ENCODE peak calls at places on chromosome 20, in nine cellular contexts. A is suprapubic skin, Q is GM23338, U is prostate gland, G is endothelial cell of umbilical vein, C is Panc1, L is stomach, O is transverse colon, H is K562. S is an unnamed sample.

GRCh38 chr20:62477669-62478450 is 2.1 kb upstream of the GATA5 start:
- DNase-seq in G (no peak), C (no peak), L (no peak), A (no peak), H (no peak), O (no peak), Q (peak; percentile 69), U (no peak), S (no peak)

GRCh38 chr20:57455386-57455785 is 64.2 kb downstream of the RBM38 start:
- DNase-seq in C (no peak), A (no peak), L (no peak), O (no peak), H (no peak), Q (no peak), U (no peak), G (no peak), S (no peak)

GRCh38 chr20:49230021-49230420 is 10.8 kb downstream of the DDX27 start:
- DNase-seq in C (no peak), U (no peak), L (no peak), A (no peak), H (peak; percentile 14), G (no peak), Q (no peak), O (no peak), S (peak; percentile 50)

GRCh38 chr20:44247676-44248419 is 740 bp downstream of the GDAP1L1 start:
- DNase-seq in G (peak; percentile 12), U (no peak), C (no peak), A (no peak), Q (peak; percentile 93), L (no peak), H (peak; percentile 91), O (no peak), S (no peak)

GRCh38 chr20:23565503-23566056 is 2.7 kb downstream of the CST9L start:
- DNase-seq in C (no peak), Q (no peak), A (no peak), G (no peak), O (no peak), L (no peak), H (no peak), U (no peak), S (no peak)

GRCh38 chr20:18288748-18289705 is 700 bp downstream of the ZNF133 start:
- DNase-seq in U (peak; percentile 9), C (no peak), O (no peak), H (peak; percentile 11), Q (peak; percentile 57), L (no peak), G (no peak), A (peak; percentile 62), S (no peak)

GRCh38 chr20:4875578-4876067 is 125.7 kb downstream of the SLC23A2 start:
- DNase-seq in H (no peak), G (no peak), O (no peak), Q (no peak), C (no peak), U (no peak), L (no peak), A (no peak), S (no peak)

GRCh38 chr20:46157625-46158024 is 39.5 kb downstream of the CD40 start:
- DNase-seq in A (no peak), H (no peak), Q (no peak), G (no peak), C (no peak), L (no peak), U (no peak), O (no peak), S (no peak)

GRCh38 chr20:10609276-10609675 is 64.5 kb downstream of the JAG1 start:
- DNase-seq in H (no peak), A (no peak), L (no peak), G (no peak), O (no peak), C (no peak), U (no peak), Q (no peak), S (peak; percentile 90)

GRCh38 chr20:40638414-40638813 is 50.6 kb downstream of the MAFB start:
- DNase-seq in O (no peak), L (no peak), U (no peak), A (peak; percentile 25), C (no peak), Q (no peak), H (no peak), G (no peak), S (no peak)

GRCh38 chr20:44702776-44703175 is 12.4 kb upstream of the CCN5 start:
- DNase-seq in O (peak; percentile 64), U (no peak), L (peak; percentile 88), C (no peak), H (no peak), Q (no peak), A (peak; percentile 92), G (peak; percentile 94), S (peak; percentile 94)

GRCh38 chr20:3085571-3086072 is 1.1 kb upstream of the AVP start:
- DNase-seq in L (no peak), C (no peak), A (no peak), U (no peak), O (no peak), H (no peak), G (no peak), Q (no peak), S (no peak)

GRCh38 chr20:31484001-31484400 is 8.9 kb downstream of the REM1 start:
- DNase-seq in U (no peak), G (peak; percentile 36), L (no peak), A (no peak), H (peak; percentile 83), O (no peak), C (no peak), Q (peak; percentile 96), S (no peak)

GRCh38 chr20:62275263-62275619 is 27.6 kb upstream of the ADRM1 start:
- DNase-seq in H (no peak), G (no peak), U (no peak), L (no peak), C (no peak), A (no peak), O (no peak), Q (no peak), S (no peak)

GRCh38 chr20:11544029-11544678 is 373.5 kb upstream of the BTBD3 start:
- DNase-seq in L (no peak), C (peak; percentile 48), A (no peak), Q (peak; percentile 87), O (peak; percentile 14), U (peak; percentile 75), G (peak; percentile 74), H (no peak), S (no peak)

GRCh38 chr20:24470031-24470781 is 777 bp downstream of the SYNDIG1 start:
- DNase-seq in A (no peak), O (no peak), Q (peak; percentile 50), H (no peak), U (no peak), L (no peak), G (no peak), C (no peak), S (peak; percentile 55)

GRCh38 chr20:1619861-1620444 is at the start of gene SIRPB1:
- DNase-seq in A (no peak), Q (no peak), H (peak; percentile 0), U (no peak), G (peak; percentile 1), O (no peak), L (no peak), C (no peak), S (no peak)

GRCh38 chr20:4014031-4014474 is 1.3 kb downstream of the RNF24 start:
- DNase-seq in U (peak; percentile 93), A (no peak), O (peak; percentile 68), L (peak; percentile 68), C (peak; percentile 61), H (peak; percentile 12), Q (peak; percentile 33), G (peak; percentile 77), S (no peak)

GRCh38 chr20:32017711-32018251 is 7.5 kb downstream of the CCM2L start:
- DNase-seq in G (no peak), U (peak; percentile 60), Q (peak; percentile 100), H (peak; percentile 81), L (peak; percentile 72), O (peak; percentile 54), A (no peak), C (no peak), S (no peak)

GRCh38 chr20:2051920-2052319 is 49.7 kb upstream of the STK35 start:
- DNase-seq in U (no peak), C (no peak), Q (peak; percentile 28), L (no peak), G (no peak), A (no peak), O (no peak), H (no peak), S (no peak)

GRCh38 chr20:43910564-43910963 is 4.1 kb upstream of the TOX2 start:
- DNase-seq in C (no peak), L (no peak), H (no peak), U (no peak), G (no peak), O (no peak), A (no peak), Q (no peak), S (no peak)

GRCh38 chr20:51309128-51309527 is 233.4 kb downstream of the NFATC2 start:
- DNase-seq in G (no peak), O (no peak), H (no peak), Q (no peak), C (no peak), A (no peak), U (no peak), L (no peak), S (no peak)
- H3K4me1 ChIP-seq in G (no peaks in the 10 kb centered on the region), O (peaks cover 7% of the 10 kb centered on the region), H (peaks cover 5% of the 10 kb centered on the region), Q (peaks cover 32% of the 10 kb centered on the region), C (no peaks in the 10 kb centered on the region), A (peaks cover 6% of the 10 kb centered on the region), U (no peaks in the 10 kb centered on the region), L (peaks cover 6% of the 10 kb centered on the region), S (no peaks in the 10 kb centered on the region)

GRCh38 chr20:58891076-58891685 is 38.7 kb downstream of the GNAS start:
- DNase-seq in A (peak; percentile 78), H (peak; percentile 80), L (peak; percentile 83), G (no peak), Q (peak; percentile 63), U (peak; percentile 74), C (no peak), O (peak; percentile 86), S (peak; percentile 93)
- TF ChIP-seq POLR2AphosphoS5 in A (no peak), H (no peak), L (no peak), G (no peak), Q (peak; percentile 14), U (no peak), C (no peak), O (peak; percentile 79), S (peak; percentile 77)

GRCh38 chr20:51531712-51532456 is 10.6 kb downstream of the NFATC2 start:
- DNase-seq in H (no peak), G (no peak), U (no peak), Q (no peak), L (no peak), C (no peak), O (no peak), A (no peak), S (no peak)
- H3K4me1 ChIP-seq in H (peaks cover 32% of the 10 kb centered on the region), G (peaks cover 8% of the 10 kb centered on the region), U (no peaks in the 10 kb centered on the region), Q (no peaks in the 10 kb centered on the region), L (peaks cover 39% of the 10 kb centered on the region), C (peaks cover 27% of the 10 kb centered on the region), O (peaks cover 16% of the 10 kb centered on the region), A (peaks cover 27% of the 10 kb centered on the region), S (peaks cover 17% of the 10 kb centered on the region)

DNA sequence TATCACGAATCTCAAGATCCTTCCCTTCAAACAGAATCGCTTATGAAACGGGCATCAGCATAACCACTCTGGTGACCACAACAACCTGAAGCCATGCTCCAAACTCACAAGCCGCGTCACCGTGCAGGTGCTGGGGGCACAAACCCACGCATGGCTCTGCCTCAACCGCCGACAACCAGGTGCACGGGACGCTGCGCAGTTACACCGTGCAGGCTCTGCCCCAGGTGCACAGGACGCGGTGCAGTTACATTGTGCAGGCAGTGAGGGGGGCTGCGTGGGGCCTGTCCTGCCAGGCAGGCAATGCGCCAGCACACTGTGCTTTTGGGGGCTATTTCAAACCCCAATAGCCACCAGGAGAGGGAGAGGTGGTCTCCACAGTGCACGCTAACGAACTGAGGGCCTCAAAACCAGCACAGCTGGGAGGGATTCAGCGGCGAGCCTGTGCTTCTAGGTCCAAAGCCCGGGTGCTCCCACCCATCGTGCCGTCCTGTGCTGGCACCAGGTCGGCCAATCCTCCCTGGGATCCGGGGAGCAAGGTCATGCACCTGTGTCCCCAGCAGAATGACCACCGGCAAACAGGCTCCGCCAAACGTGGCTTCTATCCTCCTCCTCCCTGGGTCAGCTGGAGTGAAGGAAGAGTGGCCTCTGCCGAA is 35.8 kb downstream of the ZBTB46 start:
- DNase-seq in C (no peak), Q (no peak), O (no peak), U (no peak), L (no peak), A (no peak), H (no peak), G (no peak), S (no peak)
- TF ChIP-seq POLR2AphosphoS5 in C (no peak), Q (no peak), O (no peak), U (no peak), L (no peak), A (no peak), H (no peak), G (no peak), S (no peak)

S was measured in sigmoid colon.